ENCODE peak calls at places on chromosomes 2 and 18, in four cellular contexts. One of them, this sample, is unnamed.

GRCh38 chr2:72980535-72981217 is 63.4 kb downstream of the EMX1 start:
- DNase-seq in HepG2: no peak
- DNase-seq in K562: no peak
- DNase-seq in GM12878: no peak
- DNase-seq in this sample: no peak

GRCh38 chr2:26562811-26563645 is 78.1 kb downstream of the CIB4 start:
- DNase-seq in K562: no peak
- DNase-seq in GM12878: no peak
- DNase-seq in HepG2: no peak
- DNase-seq in this sample: no peak

GRCh38 chr18:7577706-7578105 is 10.6 kb downstream of the PTPRM start:
- DNase-seq in K562: no peak
- DNase-seq in GM12878: no peak
- DNase-seq in HepG2: peak; percentile 66
- DNase-seq in this sample: no peak

GRCh38 chr2:218387369-218388194 is 5.5 kb downstream of the SLC11A1 start:
- DNase-seq in K562: no peak
- DNase-seq in GM12878: no peak
- DNase-seq in HepG2: peak; percentile 86
- DNase-seq in this sample: peak; percentile 70

GRCh38 chr2:199273043-199273647 is 184.6 kb downstream of the SATB2 start:
- DNase-seq in K562: no peak
- DNase-seq in GM12878: no peak
- DNase-seq in HepG2: no peak
- DNase-seq in this sample: no peak

GRCh38 chr2:211957799-211958198 is 580.8 kb downstream of the ERBB4 start:
- DNase-seq in GM12878: peak; percentile 17
- DNase-seq in K562: no peak
- DNase-seq in HepG2: no peak
- DNase-seq in this sample: no peak

GRCh38 chr2:195543902-195544894 is 112.8 kb upstream of the SLC39A10 start:
- DNase-seq in GM12878: no peak
- DNase-seq in HepG2: peak; percentile 44
- DNase-seq in K562: no peak
- DNase-seq in this sample: no peak

GRCh38 chr2:21924640-21925285 is 801.0 kb downstream of the TDRD15 start:
- DNase-seq in GM12878: peak; percentile 12
- DNase-seq in K562: no peak
- DNase-seq in HepG2: no peak
- DNase-seq in this sample: no peak

GRCh38 chr2:23649819-23650218 is 264.8 kb downstream of the KLHL29 start:
- DNase-seq in GM12878: no peak
- DNase-seq in K562: no peak
- DNase-seq in HepG2: no peak
- DNase-seq in this sample: no peak

GRCh38 chr2:70081221-70081620 is 6.1 kb upstream of the PCBP1 start:
- DNase-seq in GM12878: no peak
- DNase-seq in HepG2: no peak
- DNase-seq in K562: no peak
- DNase-seq in this sample: no peak

GRCh38 chr2:223264541-223265171 is 212.7 kb downstream of the KCNE4 start:
- DNase-seq in GM12878: no peak
- DNase-seq in HepG2: no peak
- DNase-seq in K562: no peak
- DNase-seq in this sample: no peak

GRCh38 chr2:188664391-188664790 is 309.8 kb upstream of the COL3A1 start:
- DNase-seq in GM12878: no peak
- DNase-seq in K562: no peak
- DNase-seq in HepG2: no peak
- DNase-seq in this sample: no peak

GRCh38 chr2:70561893-70562292 is 8.3 kb upstream of the TGFA start:
- DNase-seq in GM12878: no peak
- DNase-seq in HepG2: no peak
- DNase-seq in K562: no peak
- DNase-seq in this sample: no peak

GRCh38 chr2:238290715-238291549 is 2.5 kb upstream of the PER2 start:
- DNase-seq in HepG2: no peak
- DNase-seq in K562: no peak
- DNase-seq in GM12878: no peak
- DNase-seq in this sample: no peak

GRCh38 chr2:200380139-200380561 is 73.7 kb downstream of the SPATS2L start:
- DNase-seq in GM12878: no peak
- DNase-seq in HepG2: no peak
- DNase-seq in K562: no peak
- DNase-seq in this sample: no peak

GRCh38 chr18:10297079-10297478 is 157.4 kb upstream of the APCDD1 start:
- DNase-seq in HepG2: no peak
- DNase-seq in K562: no peak
- DNase-seq in GM12878: no peak
- DNase-seq in this sample: no peak

GRCh38 chr2:116435648-116436047 is 1378.8 kb upstream of the DDX18 start:
- DNase-seq in K562: no peak
- DNase-seq in GM12878: no peak
- DNase-seq in HepG2: no peak
- DNase-seq in this sample: no peak

GRCh38 chr18:31574359-31574758 is 17.3 kb upstream of the TTR start:
- DNase-seq in GM12878: no peak
- DNase-seq in K562: no peak
- DNase-seq in HepG2: no peak
- DNase-seq in this sample: no peak

GRCh38 chr18:34483198-34483597 is 226.9 kb upstream of the DTNA start:
- DNase-seq in K562: no peak
- DNase-seq in HepG2: no peak
- DNase-seq in GM12878: no peak
- DNase-seq in this sample: no peak

GRCh38 chr2:240050278-240050677 is 3.0 kb downstream of the OR6B3 start:
- DNase-seq in K562: no peak
- DNase-seq in HepG2: no peak
- DNase-seq in GM12878: no peak
- DNase-seq in this sample: no peak

GRCh38 chr2:36356199-36356989 is 816 bp downstream of the CRIM1 start:
- DNase-seq in HepG2: no peak
- DNase-seq in GM12878: no peak
- DNase-seq in K562: no peak
- DNase-seq in this sample: no peak

GRCh38 chr2:21646449-21646848 is 522.7 kb downstream of the TDRD15 start:
- DNase-seq in K562: no peak
- DNase-seq in HepG2: no peak
- DNase-seq in GM12878: no peak
- DNase-seq in this sample: no peak

GRCh38 chr2:130864830-130865229 is 28.1 kb downstream of the ARHGEF4 start:
- DNase-seq in K562: no peak
- DNase-seq in HepG2: no peak
- DNase-seq in GM12878: no peak
- DNase-seq in this sample: no peak

GRCh38 chr2:96138146-96139145 is at the start of gene ASTL:
- DNase-seq in HepG2: peak; percentile 56
- DNase-seq in K562: peak; percentile 41
- DNase-seq in GM12878: no peak
- DNase-seq in this sample: peak; percentile 59

GRCh38 chr2:20562540-20563225 is 88.2 kb downstream of the HS1BP3 start:
- DNase-seq in GM12878: no peak
- DNase-seq in K562: no peak
- DNase-seq in HepG2: peak; percentile 71
- DNase-seq in this sample: peak; percentile 31

GRCh38 chr2:85178154-85178553 is 45.0 kb downstream of the TCF7L1 start:
- DNase-seq in HepG2: no peak
- DNase-seq in GM12878: no peak
- DNase-seq in K562: no peak
- DNase-seq in this sample: no peak

GRCh38 chr2:85180322-85181092 is 47.3 kb downstream of the TCF7L1 start:
- DNase-seq in GM12878: no peak
- DNase-seq in K562: no peak
- DNase-seq in HepG2: no peak
- DNase-seq in this sample: no peak

GRCh38 chr2:85179541-85179940 is 46.3 kb downstream of the TCF7L1 start:
- DNase-seq in K562: no peak
- DNase-seq in GM12878: no peak
- DNase-seq in HepG2: no peak
- DNase-seq in this sample: no peak

GRCh38 chr2:85177031-85177824 is 44.0 kb downstream of the TCF7L1 start:
- DNase-seq in K562: no peak
- DNase-seq in GM12878: no peak
- DNase-seq in HepG2: no peak
- DNase-seq in this sample: no peak

GRCh38 chr2:85178980-85179411 is 45.8 kb downstream of the TCF7L1 start:
- DNase-seq in K562: no peak
- DNase-seq in GM12878: no peak
- DNase-seq in HepG2: no peak
- DNase-seq in this sample: peak; percentile 25
- TF ChIP-seq FOXK2 in K562: no peak
- TF ChIP-seq FOXK2 in GM12878: no peak
- TF ChIP-seq FOXK2 in HepG2: no peak
- TF ChIP-seq FOXK2 in this sample: no peak

GRCh38 chr2:67378555-67378954 is 18.6 kb upstream of the ETAA1 start:
- DNase-seq in GM12878: no peak
- DNase-seq in HepG2: no peak
- DNase-seq in K562: no peak
- DNase-seq in this sample: no peak
- TF ChIP-seq SP1 in GM12878: no peak
- TF ChIP-seq SP1 in HepG2: no peak
- TF ChIP-seq SP1 in K562: no peak
- TF ChIP-seq SP1 in this sample: no peak

GRCh38 chr2:112181571-112182290 is 43.5 kb downstream of the FBLN7 start:
- DNase-seq in GM12878: no peak
- DNase-seq in HepG2: no peak
- DNase-seq in K562: no peak
- DNase-seq in this sample: no peak
- TF ChIP-seq BHLHE40 in GM12878: no peak
- TF ChIP-seq BHLHE40 in HepG2: no peak
- TF ChIP-seq BHLHE40 in K562: no peak
- TF ChIP-seq BHLHE40 in this sample: no peak

DNA sequence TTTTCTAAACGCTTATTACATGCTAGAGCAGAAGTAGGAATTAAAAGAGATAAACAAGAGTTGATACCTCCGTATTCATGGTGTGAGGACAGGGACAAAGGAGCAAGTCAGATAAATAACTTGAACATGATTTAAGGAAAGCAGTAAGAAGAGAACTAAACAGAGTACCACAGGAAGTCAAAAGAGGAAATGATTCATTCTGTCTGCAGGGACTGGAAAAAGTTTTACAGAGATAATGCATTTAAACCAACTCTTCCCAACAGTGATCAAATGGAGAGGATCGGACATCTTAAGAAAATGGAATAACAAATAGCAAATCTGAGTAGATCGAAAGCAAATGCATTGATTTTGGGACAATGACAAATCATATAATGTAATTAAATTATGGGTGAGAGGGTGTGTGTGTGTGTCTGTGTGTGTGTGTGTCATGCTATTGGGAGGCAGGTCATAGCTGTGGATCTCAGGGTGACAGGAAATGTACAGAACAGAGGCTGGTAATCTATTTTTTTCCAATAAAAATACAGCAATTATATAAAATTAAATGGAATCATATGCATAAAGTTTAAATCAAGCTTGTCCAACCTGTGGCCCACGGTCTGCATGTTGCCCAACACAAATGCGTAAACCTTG is 113.4 kb downstream of the MC4R start:
- DNase-seq in K562: no peak
- DNase-seq in GM12878: no peak
- DNase-seq in HepG2: no peak
- DNase-seq in this sample: no peak
- TF ChIP-seq FOXK2 in K562: no peak
- TF ChIP-seq FOXK2 in GM12878: no peak
- TF ChIP-seq FOXK2 in HepG2: no peak
- TF ChIP-seq FOXK2 in this sample: no peak

This sample was measured in HEK293T.